ENCODE peak calls at places on chromosomes 11 and 22, in four cellular contexts. One of them, this sample, is unnamed.

GRCh38 chr22:34111210-34111824 is 191.0 kb upstream of the LARGE1 start:
- DNase-seq in H1: no peak
- DNase-seq in HepG2: peak
- DNase-seq in K562: peak
- DNase-seq in this sample: no peak

GRCh38 chr22:43811777-43812148 is 342 bp downstream of the EFCAB6 start:
- DNase-seq in K562: no peak
- DNase-seq in H1: no peak
- DNase-seq in HepG2: no peak
- DNase-seq in this sample: no peak

GRCh38 chr11:10898763-10899541 is 41.1 kb upstream of the ZBED5 start:
- DNase-seq in HepG2: no peak
- DNase-seq in H1: no peak
- DNase-seq in K562: peak
- DNase-seq in this sample: no peak

GRCh38 chr11:10594407-10594806 is 25.9 kb upstream of the LYVE1 start:
- DNase-seq in K562: no peak
- DNase-seq in HepG2: no peak
- DNase-seq in H1: no peak
- DNase-seq in this sample: no peak

GRCh38 chr11:59859695-59860094 is 6.6 kb downstream of the TCN1 start:
- DNase-seq in HepG2: no peak
- DNase-seq in H1: no peak
- DNase-seq in K562: no peak
- DNase-seq in this sample: no peak

GRCh38 chr11:18013790-18014507 is 1.1 kb upstream of the SERGEF start:
- DNase-seq in HepG2: no peak
- DNase-seq in K562: no peak
- DNase-seq in H1: no peak
- DNase-seq in this sample: peak

GRCh38 chr22:42443240-42444059 is 11.2 kb upstream of the NFAM1 start:
- DNase-seq in K562: no peak
- DNase-seq in H1: no peak
- DNase-seq in HepG2: no peak
- DNase-seq in this sample: no peak

GRCh38 chr11:29989181-29989580 is 27.6 kb downstream of the KCNA4 start:
- DNase-seq in K562: no peak
- DNase-seq in HepG2: no peak
- DNase-seq in H1: no peak
- DNase-seq in this sample: no peak

GRCh38 chr22:42584364-42584940 is 30.2 kb downstream of the POLDIP3 start:
- DNase-seq in K562: no peak
- DNase-seq in H1: no peak
- DNase-seq in HepG2: no peak
- DNase-seq in this sample: no peak

GRCh38 chr11:79173615-79174014 is 267.2 kb downstream of the TENM4 start:
- DNase-seq in HepG2: no peak
- DNase-seq in K562: no peak
- DNase-seq in H1: no peak
- DNase-seq in this sample: no peak

GRCh38 chr11:67057410-67057757 is 737 bp downstream of the RHOD start:
- DNase-seq in K562: no peak
- DNase-seq in HepG2: no peak
- DNase-seq in H1: no peak
- DNase-seq in this sample: no peak

GRCh38 chr11:124167852-124168251 is 15.3 kb upstream of the OR10D3 start:
- DNase-seq in K562: no peak
- DNase-seq in HepG2: no peak
- DNase-seq in H1: no peak
- DNase-seq in this sample: no peak

GRCh38 chr11:7896026-7896785 is 34.9 kb downstream of the OR10A6 start:
- DNase-seq in H1: no peak
- DNase-seq in K562: no peak
- DNase-seq in HepG2: no peak
- DNase-seq in this sample: no peak

GRCh38 chr22:39474351-39474991 is 17.7 kb downstream of the MGAT3 start:
- DNase-seq in H1: peak
- DNase-seq in HepG2: no peak
- DNase-seq in K562: no peak
- DNase-seq in this sample: no peak

GRCh38 chr11:104653011-104653806 is 245.1 kb downstream of the CASP12 start:
- DNase-seq in HepG2: no peak
- DNase-seq in H1: no peak
- DNase-seq in K562: no peak
- DNase-seq in this sample: no peak

GRCh38 chr11:47589504-47590025 is 3.1 kb downstream of the FAM180B start:
- DNase-seq in K562: no peak
- DNase-seq in HepG2: no peak
- DNase-seq in H1: no peak
- DNase-seq in this sample: no peak

GRCh38 chr11:111671383-111671782 is 69.1 kb downstream of the SIK2 start:
- DNase-seq in H1: no peak
- DNase-seq in K562: no peak
- DNase-seq in HepG2: no peak
- DNase-seq in this sample: no peak

GRCh38 chr11:98047647-98048046 is 973.1 kb upstream of the CNTN5 start:
- DNase-seq in H1: no peak
- DNase-seq in HepG2: no peak
- DNase-seq in K562: no peak
- DNase-seq in this sample: no peak

GRCh38 chr11:128367573-128367972 is 219.8 kb downstream of the ETS1 start:
- DNase-seq in K562: no peak
- DNase-seq in HepG2: no peak
- DNase-seq in H1: no peak
- DNase-seq in this sample: no peak

GRCh38 chr22:20089226-20089976 is 9.4 kb downstream of the DGCR8 start:
- DNase-seq in K562: no peak
- DNase-seq in H1: no peak
- DNase-seq in HepG2: no peak
- DNase-seq in this sample: no peak

GRCh38 chr11:36412781-36413383 is 97.2 kb downstream of the TRAF6 start:
- DNase-seq in K562: no peak
- DNase-seq in H1: no peak
- DNase-seq in HepG2: no peak
- DNase-seq in this sample: no peak

GRCh38 chr11:70556884-70557741 is 158.8 kb downstream of the CTTN start:
- DNase-seq in K562: no peak
- DNase-seq in H1: no peak
- DNase-seq in HepG2: no peak
- DNase-seq in this sample: no peak

GRCh38 chr11:47425611-47426010 is 628 bp downstream of the PSMC3 start:
- DNase-seq in H1: no peak
- DNase-seq in HepG2: no peak
- DNase-seq in K562: no peak
- DNase-seq in this sample: no peak

GRCh38 chr11:109241988-109242387 is 180.0 kb upstream of the C11orf87 start:
- DNase-seq in K562: no peak
- DNase-seq in H1: no peak
- DNase-seq in HepG2: no peak
- DNase-seq in this sample: no peak

GRCh38 chr11:18706330-18707243 is 8.0 kb downstream of the TMEM86A start:
- DNase-seq in HepG2: no peak
- DNase-seq in K562: no peak
- DNase-seq in H1: no peak
- DNase-seq in this sample: peak

GRCh38 chr11:60951909-60952741 is at the start of gene SLC15A3:
- DNase-seq in H1: no peak
- DNase-seq in HepG2: no peak
- DNase-seq in K562: no peak
- DNase-seq in this sample: peak

GRCh38 chr11:116529681-116530080 is 243.1 kb downstream of the BUD13 start:
- DNase-seq in HepG2: no peak
- DNase-seq in H1: no peak
- DNase-seq in K562: no peak
- DNase-seq in this sample: no peak

GRCh38 chr11:4049006-4049405 is 45.6 kb upstream of the RRM1 start:
- DNase-seq in HepG2: no peak
- DNase-seq in K562: no peak
- DNase-seq in H1: no peak
- DNase-seq in this sample: no peak

GRCh38 chr11:86617502-86617901 is 54.9 kb downstream of the ME3 start:
- DNase-seq in HepG2: no peak
- DNase-seq in H1: no peak
- DNase-seq in K562: no peak
- DNase-seq in this sample: no peak

DNA sequence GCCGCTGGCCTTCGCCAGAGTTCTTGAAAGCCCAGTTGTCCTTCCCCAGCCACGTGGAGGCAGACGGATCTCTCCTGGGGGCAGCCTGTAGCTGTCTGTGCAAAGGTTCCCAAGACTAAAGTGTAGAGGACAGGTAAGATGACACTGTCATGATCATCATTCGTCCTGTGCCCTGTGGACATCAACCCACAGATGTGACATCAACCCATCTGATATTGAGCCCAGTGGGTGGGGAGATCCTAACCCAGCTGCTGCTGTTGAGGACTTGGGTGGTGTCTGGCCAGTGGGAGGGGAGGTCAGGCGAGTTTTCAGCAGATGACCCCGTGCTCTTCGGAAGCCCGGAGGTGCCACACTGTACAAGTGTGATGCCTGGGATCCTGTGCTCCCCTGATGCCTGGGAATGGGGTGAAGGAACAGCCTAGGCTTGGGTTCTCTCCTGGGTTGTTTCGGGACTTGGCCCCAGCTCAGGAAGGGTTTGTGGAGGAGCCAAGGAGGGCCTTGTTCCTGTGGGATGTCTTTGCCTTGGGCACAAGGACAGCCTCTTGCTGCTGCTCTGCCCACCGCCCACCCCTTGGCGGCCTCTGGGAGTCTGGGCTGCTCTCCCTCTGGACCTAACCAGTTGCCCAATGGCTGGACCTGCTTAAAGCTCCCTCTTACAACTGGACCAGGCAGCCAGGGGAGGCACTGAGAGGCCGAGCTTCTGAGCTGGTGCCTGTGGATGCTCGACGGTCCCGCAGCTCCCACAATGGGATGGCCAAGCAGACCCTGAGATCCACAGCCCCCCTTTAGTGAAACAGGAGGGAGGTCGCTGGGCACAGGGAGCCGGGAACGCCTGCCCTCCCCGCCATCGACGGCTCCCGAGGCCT is 1.0 kb upstream of the GAL start:
- DNase-seq in H1: no peak
- DNase-seq in K562: no peak
- DNase-seq in HepG2: no peak
- DNase-seq in this sample: no peak
- H3K4me2 ChIP-seq in H1: peak
- H3K4me2 ChIP-seq in K562: no peak
- H3K4me2 ChIP-seq in HepG2: no peak
- H3K4me2 ChIP-seq in this sample: no peak

GRCh38 chr11:66022401-66023185 is 3.7 kb downstream of the CATSPER1 start:
- DNase-seq in K562: peak
- DNase-seq in HepG2: peak
- DNase-seq in H1: peak
- DNase-seq in this sample: peak
- TF ChIP-seq JUN in K562: no peak
- TF ChIP-seq JUN in HepG2: no peak
- TF ChIP-seq JUN in H1: no peak
- TF ChIP-seq JUN in this sample: no peak

GRCh38 chr11:102341844-102342318 is 5.1 kb upstream of the BIRC2 start:
- DNase-seq in K562: peak
- DNase-seq in HepG2: peak
- DNase-seq in H1: no peak
- DNase-seq in this sample: peak

GRCh38 chr11:102332611-102332994 is 14.4 kb upstream of the BIRC2 start:
- DNase-seq in HepG2: no peak
- DNase-seq in K562: no peak
- DNase-seq in H1: no peak
- DNase-seq in this sample: no peak

GRCh38 chr11:102343789-102344188 is 3.2 kb upstream of the BIRC2 start:
- DNase-seq in K562: no peak
- DNase-seq in H1: no peak
- DNase-seq in HepG2: no peak
- DNase-seq in this sample: peak

DNA sequence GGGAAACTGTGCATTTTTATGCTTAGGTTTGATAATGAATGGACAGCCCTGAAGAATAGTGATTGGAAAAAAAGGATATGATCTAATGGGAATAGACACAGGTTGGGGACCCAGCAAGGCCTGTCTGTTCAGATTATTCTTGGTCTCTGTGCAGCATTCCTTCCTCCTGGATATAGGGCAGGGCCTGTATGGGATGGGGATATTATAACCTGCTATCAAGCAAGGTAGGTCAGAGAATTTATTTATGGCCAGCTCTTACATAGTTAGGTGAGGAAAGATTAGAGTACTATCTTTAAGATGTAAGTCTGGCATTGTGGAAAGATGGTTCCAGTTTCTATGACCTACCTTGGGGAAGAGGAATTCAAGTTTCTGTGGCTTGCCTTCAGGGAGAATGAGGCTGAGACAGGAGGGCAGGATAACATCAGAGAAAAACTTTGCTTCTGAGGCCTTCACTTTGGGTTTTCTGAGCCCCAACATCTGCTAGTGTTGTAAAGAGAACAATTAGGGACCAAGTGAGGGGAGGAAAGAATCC is 8.5 kb upstream of the BIRC2 start:
- DNase-seq in H1: no peak
- DNase-seq in HepG2: no peak
- DNase-seq in K562: no peak
- DNase-seq in this sample: no peak
- TF ChIP-seq POLR2AphosphoS5 in H1: no peak
- TF ChIP-seq POLR2AphosphoS5 in HepG2: no peak
- TF ChIP-seq POLR2AphosphoS5 in K562: no peak
- TF ChIP-seq POLR2AphosphoS5 in this sample: no peak

GRCh38 chr11:93085097-93085496 is 112.7 kb downstream of the SLC36A4 start:
- DNase-seq in HepG2: no peak
- DNase-seq in K562: no peak
- DNase-seq in H1: no peak
- DNase-seq in this sample: no peak

GRCh38 chr11:93075782-93076181 is 106.3 kb downstream of the MTNR1B start:
- DNase-seq in HepG2: no peak
- DNase-seq in K562: no peak
- DNase-seq in H1: no peak
- DNase-seq in this sample: no peak

GRCh38 chr11:93082900-93083299 is 113.4 kb downstream of the MTNR1B start:
- DNase-seq in H1: no peak
- DNase-seq in K562: no peak
- DNase-seq in HepG2: no peak
- DNase-seq in this sample: no peak

GRCh38 chr11:93081694-93082093 is 112.2 kb downstream of the MTNR1B start:
- DNase-seq in K562: no peak
- DNase-seq in HepG2: no peak
- DNase-seq in H1: no peak
- DNase-seq in this sample: no peak

DNA sequence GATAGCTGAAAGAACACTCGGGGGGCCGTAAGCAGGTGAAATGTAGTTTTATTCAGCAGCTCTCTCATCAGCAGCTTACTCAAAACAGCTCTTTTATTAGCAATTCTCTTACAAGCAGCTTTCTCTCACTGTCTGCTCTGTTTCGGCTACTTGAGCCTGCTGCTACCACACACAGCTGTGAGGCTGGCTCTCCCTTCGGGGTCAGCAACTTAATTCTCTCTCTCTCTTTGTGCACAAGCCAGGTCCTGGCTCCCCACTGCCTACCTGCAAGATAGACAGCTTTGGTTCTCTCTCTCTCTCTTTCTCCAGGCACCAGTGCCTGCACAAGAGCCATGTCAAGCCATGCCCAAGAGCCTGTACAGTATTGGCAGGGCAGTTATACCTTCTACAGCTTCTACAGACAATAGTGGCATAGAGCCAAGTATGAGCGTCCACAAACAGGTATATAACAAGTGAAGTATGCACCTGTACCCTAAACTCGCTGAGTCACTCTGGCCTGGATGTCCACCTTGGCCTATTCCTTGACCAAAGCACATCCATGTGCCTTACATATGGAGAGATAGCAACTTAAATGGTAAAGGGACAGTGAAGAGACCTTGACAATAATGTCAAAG is 110.8 kb downstream of the MTNR1B start:
- DNase-seq in H1: no peak
- DNase-seq in HepG2: no peak
- DNase-seq in K562: no peak
- DNase-seq in this sample: no peak
- H3K4me2 ChIP-seq in H1: no peak
- H3K4me2 ChIP-seq in HepG2: no peak
- H3K4me2 ChIP-seq in K562: no peak
- H3K4me2 ChIP-seq in this sample: no peak

This sample was measured in endothelial cell of umbilical vein.